ENCODE peak calls at places on chromosomes 3 and 15, in six cellular contexts. N is mucosa of descending colon, T is adrenal gland, G is stomach, O is cardiac muscle cell, Z is psoas muscle. Q is an unnamed sample.

GRCh38 chr15:48868549-48868948 is 9.4 kb upstream of the EID1 start:
- DNase-seq in Z (no peak), T (no peak), G (no peak), N (no peak), O (peak), Q (peak)

GRCh38 chr15:98873441-98874218 is 134.0 kb downstream of the PGPEP1L start:
- DNase-seq in N (no peak), G (no peak), Z (no peak), T (no peak), O (peak), Q (peak)

GRCh38 chr3:148079370-148079769 is 618.3 kb upstream of the AGTR1 start:
- DNase-seq in N (no peak), Z (no peak), T (no peak), G (no peak), O (no peak), Q (no peak)

GRCh38 chr15:66154581-66154980 is 99.0 kb downstream of the MEGF11 start:
- DNase-seq in Z (no peak), T (no peak), G (no peak), O (no peak), N (no peak), Q (no peak)

GRCh38 chr15:85582076-85582718 is 201.8 kb downstream of the AKAP13 start:
- DNase-seq in N (peak), T (peak), O (peak), Z (no peak), G (peak), Q (peak)

GRCh38 chr3:38497026-38497425 is 886 bp downstream of the EXOG start:
- DNase-seq in T (no peak), Z (no peak), O (peak), N (no peak), G (no peak), Q (peak)

GRCh38 chr3:64988188-64988587 is 300.4 kb upstream of the ADAMTS9 start:
- DNase-seq in O (no peak), N (no peak), G (no peak), Z (no peak), T (no peak), Q (peak)

GRCh38 chr3:95438274-95438673 is 1375.4 kb downstream of the NSUN3 start:
- DNase-seq in N (no peak), G (no peak), Z (no peak), O (no peak), T (no peak), Q (no peak)

GRCh38 chr3:44130249-44130648 is 111.4 kb upstream of the TOPAZ1 start:
- DNase-seq in T (no peak), G (no peak), Z (no peak), O (no peak), N (no peak), Q (no peak)

GRCh38 chr15:76199106-76200082 is 111.9 kb downstream of the ETFA start:
- DNase-seq in N (peak), T (peak), O (peak), Z (peak), G (no peak), Q (peak)

GRCh38 chr3:172129868-172130751 is 90.7 kb downstream of the FNDC3B start:
- DNase-seq in N (peak), G (peak), Z (peak), O (peak), T (peak), Q (peak)

GRCh38 chr15:69954726-69955125 is 143.0 kb downstream of the TLE3 start:
- DNase-seq in Z (no peak), O (no peak), N (no peak), G (no peak), T (no peak), Q (no peak)

GRCh38 chr3:124976378-124976777 is 41.8 kb upstream of the MUC13 start:
- DNase-seq in T (no peak), G (no peak), O (no peak), Z (no peak), N (no peak), Q (no peak)

GRCh38 chr3:185263423-185263822 is 9.6 kb upstream of the EHHADH start:
- DNase-seq in G (no peak), T (no peak), N (no peak), O (no peak), Z (no peak), Q (no peak)

GRCh38 chr15:55327392-55327791 is 8.4 kb downstream of the PIGB start:
- DNase-seq in T (no peak), O (no peak), G (no peak), Z (no peak), N (no peak), Q (no peak)

GRCh38 chr3:33682770-33683169 is 35.3 kb downstream of the CLASP2 start:
- DNase-seq in Z (no peak), O (no peak), G (no peak), N (no peak), T (no peak), Q (no peak)

GRCh38 chr3:69033470-69033869 is 18.7 kb downstream of the TMF1 start:
- DNase-seq in T (no peak), O (peak), N (no peak), Z (no peak), G (no peak), Q (peak)

GRCh38 chr15:40061212-40061901 is 22.4 kb upstream of the SRP14 start:
- DNase-seq in N (no peak), G (no peak), O (no peak), Z (no peak), T (no peak), Q (no peak)

GRCh38 chr3:148902173-148902791 is 37.2 kb downstream of the CPA3 start:
- DNase-seq in T (no peak), O (peak), N (no peak), Z (no peak), G (no peak), Q (peak)

GRCh38 chr3:161349529-161350278 is 21.6 kb downstream of the SPTSSB start:
- DNase-seq in Z (no peak), O (peak), N (no peak), G (no peak), T (no peak), Q (peak)

GRCh38 chr3:181757694-181758306 is 46.1 kb downstream of the SOX2 start:
- DNase-seq in T (no peak), G (no peak), Z (no peak), N (no peak), O (no peak), Q (no peak)

GRCh38 chr3:119628816-119629445 is 31.2 kb downstream of the PLA1A start:
- DNase-seq in G (no peak), T (no peak), N (no peak), Z (no peak), O (no peak), Q (no peak)
- H3K4me3 ChIP-seq in G (no peak), T (no peak), N (no peak), Z (no peak), O (no peak), Q (no peak)

GRCh38 chr15:94131875-94132274 is 99.5 kb upstream of the MCTP2 start:
- DNase-seq in G (no peak), O (no peak), T (no peak), Z (no peak), N (no peak), Q (no peak)

DNA sequence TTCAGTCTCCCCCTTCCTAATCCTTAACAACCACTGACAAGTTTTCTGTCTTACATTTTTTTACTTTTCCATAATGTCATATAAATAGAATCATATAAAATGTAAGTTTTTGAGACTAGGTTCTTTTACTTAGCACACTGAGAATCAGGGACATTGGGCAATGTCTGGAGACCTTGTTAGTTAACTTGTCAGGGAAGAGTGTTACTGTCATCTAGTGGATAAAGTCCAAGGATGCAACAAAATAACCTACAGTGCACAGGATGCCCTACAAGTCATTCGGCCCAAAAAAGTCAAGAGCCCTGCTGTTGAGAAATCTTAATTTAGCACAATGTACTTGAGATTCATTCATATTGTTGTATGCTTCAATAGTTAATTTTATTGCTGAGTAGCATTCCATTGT is 95.6 kb upstream of the MCTP2 start:
- DNase-seq in N (no peak), T (no peak), Z (no peak), G (no peak), O (no peak), Q (no peak)
- TF ChIP-seq CTCF in N (no peak), T (no peak), Z (no peak), G (no peak), O (no peak), Q (no peak)

GRCh38 chr3:50246517-50246954 is 10.5 kb downstream of the GNAI2 start:
- DNase-seq in N (peak), Z (no peak), T (no peak), G (no peak), O (peak), Q (peak)
- H3K4me3 ChIP-seq in N (no peak), Z (peak), T (no peak), G (peak), O (no peak), Q (peak)

DNA sequence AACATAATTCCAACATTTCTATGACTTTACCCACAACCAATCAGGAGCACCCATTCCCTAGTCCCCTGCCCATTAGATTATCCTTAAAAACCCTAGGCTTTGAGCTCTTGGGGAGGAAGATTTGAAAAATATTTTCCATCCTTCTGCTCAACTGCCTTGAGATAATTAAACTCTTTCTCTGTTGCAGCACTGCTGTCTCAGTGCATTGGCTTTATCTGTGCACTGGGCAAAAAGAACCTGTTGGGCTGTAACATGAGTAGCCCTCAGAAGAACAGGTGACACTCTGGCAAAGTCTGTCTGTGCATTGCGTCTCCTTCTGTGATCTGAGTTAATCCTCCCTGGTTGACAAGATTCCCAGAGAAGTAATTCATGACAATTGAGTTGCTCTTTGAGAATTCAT is 83.9 kb downstream of the ZMAT3 start:
- DNase-seq in Z (no peak), N (no peak), G (no peak), O (no peak), T (no peak), Q (no peak)
- TF ChIP-seq CTCF in Z (no peak), N (no peak), G (no peak), O (no peak), T (no peak), Q (no peak)

GRCh38 chr3:112401617-112402016 is 68.7 kb downstream of the CD200 start:
- DNase-seq in G (no peak), Z (no peak), O (no peak), N (no peak), T (no peak), Q (no peak)
- H3K4me3 ChIP-seq in G (no peak), Z (no peak), O (no peak), N (no peak), T (no peak), Q (no peak)

GRCh38 chr3:127136706-127137105 is 56.2 kb upstream of the PRR23E start:
- DNase-seq in O (no peak), N (no peak), T (no peak), Z (no peak), G (no peak), Q (no peak)
- TF ChIP-seq CTCF in O (no peak), N (no peak), T (no peak), Z (no peak), G (no peak), Q (no peak)

GRCh38 chr3:27714101-27714526 is 8.0 kb downstream of the EOMES start:
- DNase-seq in T (no peak), G (no peak), N (no peak), Z (no peak), O (no peak), Q (no peak)
- H3K4me3 ChIP-seq in T (no peak), G (peak), N (no peak), Z (peak), O (peak), Q (no peak)

DNA sequence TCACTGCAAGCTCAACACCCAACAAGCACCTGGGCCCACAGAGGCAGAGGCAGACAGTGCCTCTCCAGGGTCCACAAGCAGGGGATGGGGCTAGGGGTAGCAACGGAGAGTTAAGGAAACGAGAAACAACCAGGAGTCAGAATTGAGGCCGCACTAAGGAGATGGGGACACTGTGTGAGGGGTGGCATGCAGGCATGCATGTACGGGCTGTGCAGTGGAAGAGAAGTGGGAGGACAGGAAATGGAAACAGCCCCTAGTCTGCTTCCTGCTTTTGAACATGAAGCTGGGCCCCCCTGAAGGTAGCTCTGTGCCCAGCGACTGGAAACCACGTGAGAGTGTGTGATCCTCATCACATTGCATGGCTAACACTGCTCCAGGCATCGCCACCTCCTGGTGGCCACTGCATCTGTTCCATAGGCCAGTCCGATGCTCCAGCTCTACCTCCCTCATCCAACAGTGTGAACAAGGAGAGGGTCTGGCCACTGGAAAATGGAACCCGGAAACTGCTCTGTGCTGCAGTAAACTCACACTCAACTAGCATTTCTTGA is 44.0 kb downstream of the XXYLT1 start:
- DNase-seq in O (peak), T (no peak), N (no peak), G (peak), Z (peak), Q (peak)
- TF ChIP-seq CTCF in O (peak), T (peak), N (no peak), G (no peak), Z (no peak), Q (peak)

DNA sequence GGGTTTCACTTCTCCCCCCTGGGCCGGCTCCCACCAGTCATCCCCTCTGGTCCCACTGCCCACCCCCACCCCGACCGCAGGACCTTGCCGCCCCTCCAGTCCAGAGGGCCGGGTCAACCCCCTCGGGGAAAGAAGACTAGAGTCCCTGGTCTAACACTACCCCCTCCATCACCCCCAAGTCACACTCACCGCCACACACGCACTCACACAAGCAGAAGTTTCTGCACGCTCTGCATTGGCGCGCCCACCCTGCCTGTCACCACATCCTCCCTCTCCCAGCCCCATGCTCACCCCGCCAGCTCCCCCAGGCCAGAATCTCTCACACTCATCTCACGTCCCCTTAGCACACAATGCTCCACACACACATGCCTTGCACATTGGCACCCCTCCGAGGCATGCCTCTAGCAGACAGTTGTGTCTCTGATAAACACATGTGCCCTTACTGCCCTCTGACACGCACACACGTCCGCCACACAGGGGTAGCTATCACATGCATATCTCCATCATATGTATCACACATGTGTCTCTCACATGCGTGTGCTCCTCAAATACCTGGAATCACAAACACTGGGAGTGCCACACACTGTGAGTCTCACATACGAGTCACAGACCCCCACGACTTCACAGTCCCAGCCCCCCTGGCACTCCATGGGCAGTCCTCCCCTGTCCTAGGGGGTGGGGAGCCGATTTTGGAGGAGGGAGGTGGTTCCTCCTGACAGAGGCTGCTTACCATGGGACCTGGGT is 760 bp downstream of the FBLN2 start:
- DNase-seq in N (no peak), T (no peak), Z (peak), G (no peak), O (no peak), Q (no peak)
- H3K4me3 ChIP-seq in N (no peak), T (no peak), Z (peak), G (peak), O (peak), Q (peak)

Q was measured in fibroblast of pulmonary artery.